ENCODE peak calls at places on chromosomes 2 and 18, in four cellular contexts. W, P, S and L are unnamed samples.
A peak's percentile ranks its signal among the peaks of the same experiment; 100 is the strongest.

GRCh38 chr2:160332318-160332717 is 132.2 kb upstream of the ITGB6 start:
- DNase-seq in W (no peak), P (no peak), S (no peak), L (peak; percentile 46)

GRCh38 chr2:174062934-174063333 is 97.8 kb upstream of the SP3 start:
- DNase-seq in W (no peak), P (no peak), S (no peak), L (no peak)

GRCh38 chr18:6566338-6566911 is 151.7 kb upstream of the L3MBTL4 start:
- DNase-seq in W (no peak), P (no peak), S (no peak), L (no peak)

GRCh38 chr2:99448556-99448955 is 41.3 kb downstream of the REV1 start:
- DNase-seq in W (no peak), P (no peak), S (no peak), L (no peak)

GRCh38 chr2:48693645-48694044 is 61.9 kb downstream of the LHCGR start:
- DNase-seq in W (no peak), P (no peak), S (no peak), L (no peak)

GRCh38 chr18:45493830-45494229 is 121.4 kb upstream of the SLC14A2 start:
- DNase-seq in W (no peak), P (no peak), S (no peak), L (no peak)

GRCh38 chr2:70645733-70646420 is 92.3 kb upstream of the TGFA start:
- DNase-seq in W (peak; percentile 23), P (no peak), S (no peak), L (peak; percentile 17)

GRCh38 chr2:215391531-215391930 is 44.3 kb downstream of the FN1 start:
- DNase-seq in W (no peak), P (no peak), S (no peak), L (no peak)

GRCh38 chr18:25351773-25352628 is at the start of gene ZNF521:
- DNase-seq in W (peak; percentile 72), P (peak; percentile 91), S (peak; percentile 72), L (peak; percentile 88)
- TF ChIP-seq CTCF in W (no peak), P (no peak), S (no peak), L (peak; percentile 36)

GRCh38 chr2:12717191-12717987 is 653 bp downstream of the TRIB2 start:
- DNase-seq in W (peak; percentile 45), P (peak; percentile 80), S (peak; percentile 84), L (peak; percentile 64)
- TF ChIP-seq CTCF in W (peak; percentile 21), P (no peak), S (peak; percentile 27), L (no peak)

GRCh38 chr2:229343661-229344060 is 72.6 kb upstream of the PID1 start:
- DNase-seq in W (no peak), P (no peak), S (no peak), L (no peak)
- TF ChIP-seq CTCF in W (no peak), P (no peak), S (no peak), L (no peak)

DNA sequence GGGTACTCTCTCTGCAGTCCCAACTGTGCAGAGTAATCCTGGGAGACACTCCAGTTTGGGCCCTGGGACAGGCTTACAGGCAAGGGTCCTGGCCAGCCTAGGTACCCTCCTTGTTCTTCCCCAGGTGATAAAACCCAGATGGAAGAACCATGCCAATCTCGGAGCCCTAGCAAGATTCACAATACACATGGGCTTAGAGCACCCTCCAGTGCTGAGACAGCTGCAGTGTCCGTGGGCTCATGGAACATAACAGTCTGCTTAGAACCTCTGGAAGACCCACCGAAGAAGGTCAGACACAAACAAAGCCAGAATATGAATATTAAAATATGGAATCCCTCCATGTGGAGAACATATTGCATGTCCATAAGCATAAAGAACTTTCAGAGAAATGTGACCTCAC is 568.1 kb downstream of the KCNJ3 start:
- DNase-seq in W (no peak), P (no peak), S (no peak), L (no peak)
- TF ChIP-seq CTCF in W (no peak), P (no peak), S (no peak), L (no peak)

GRCh38 chr2:238875161-238875530 is 27.3 kb downstream of the TWIST2 start:
- DNase-seq in W (no peak), P (peak; percentile 68), S (no peak), L (no peak)
- TF ChIP-seq CTCF in W (no peak), P (no peak), S (no peak), L (no peak)

DNA sequence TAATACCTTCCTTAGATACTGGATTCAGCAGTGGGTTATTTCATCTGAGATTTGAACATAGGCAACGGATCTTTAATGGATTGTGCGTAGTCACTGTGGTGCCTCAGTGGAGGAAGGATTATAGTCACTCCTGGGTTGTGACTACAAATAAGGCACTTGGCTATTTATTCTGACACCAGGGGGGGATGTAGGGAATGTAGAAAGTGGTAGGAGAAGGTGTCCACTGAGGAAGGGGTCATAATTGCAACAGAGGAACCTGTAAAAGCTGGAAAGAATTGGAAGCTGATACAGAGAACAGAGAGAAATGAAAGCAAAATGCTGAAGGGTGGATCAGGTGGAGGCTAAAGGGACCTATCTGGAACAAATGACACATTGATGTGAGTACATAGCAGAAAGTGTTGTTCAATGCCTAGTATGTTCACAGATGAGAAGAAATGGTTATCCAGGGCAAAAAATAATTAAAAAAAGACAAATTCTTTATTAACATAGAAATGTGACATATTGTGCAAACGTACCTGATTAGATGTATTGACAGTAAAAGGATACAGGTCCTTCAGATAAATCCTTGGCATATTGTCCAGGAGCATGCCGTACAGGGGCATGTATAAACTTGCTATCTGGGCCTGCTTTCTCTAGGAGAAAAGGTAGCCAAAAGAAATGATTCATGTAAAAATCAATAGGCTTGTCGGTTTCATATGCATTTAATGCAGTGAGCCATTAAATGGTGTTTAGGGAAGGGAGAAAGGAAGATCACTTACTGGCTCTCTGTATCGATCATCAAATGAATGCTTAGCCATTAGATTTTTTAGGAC is 91.2 kb upstream of the CCDC195 start:
- DNase-seq in W (no peak), P (no peak), S (no peak), L (no peak)
- TF ChIP-seq CTCF in W (no peak), P (peak; percentile 7), S (no peak), L (no peak)

GRCh38 chr2:11821705-11822104 is 75.3 kb downstream of the LPIN1 start:
- DNase-seq in W (no peak), P (no peak), S (no peak), L (no peak)

GRCh38 chr2:11827547-11827946 is 81.1 kb downstream of the LPIN1 start:
- DNase-seq in W (no peak), P (no peak), S (no peak), L (no peak)

GRCh38 chr2:11824901-11825592 is 78.6 kb downstream of the LPIN1 start:
- DNase-seq in W (no peak), P (no peak), S (no peak), L (no peak)

GRCh38 chr2:11819235-11819729 is 72.8 kb downstream of the LPIN1 start:
- DNase-seq in W (no peak), P (no peak), S (no peak), L (no peak)

DNA sequence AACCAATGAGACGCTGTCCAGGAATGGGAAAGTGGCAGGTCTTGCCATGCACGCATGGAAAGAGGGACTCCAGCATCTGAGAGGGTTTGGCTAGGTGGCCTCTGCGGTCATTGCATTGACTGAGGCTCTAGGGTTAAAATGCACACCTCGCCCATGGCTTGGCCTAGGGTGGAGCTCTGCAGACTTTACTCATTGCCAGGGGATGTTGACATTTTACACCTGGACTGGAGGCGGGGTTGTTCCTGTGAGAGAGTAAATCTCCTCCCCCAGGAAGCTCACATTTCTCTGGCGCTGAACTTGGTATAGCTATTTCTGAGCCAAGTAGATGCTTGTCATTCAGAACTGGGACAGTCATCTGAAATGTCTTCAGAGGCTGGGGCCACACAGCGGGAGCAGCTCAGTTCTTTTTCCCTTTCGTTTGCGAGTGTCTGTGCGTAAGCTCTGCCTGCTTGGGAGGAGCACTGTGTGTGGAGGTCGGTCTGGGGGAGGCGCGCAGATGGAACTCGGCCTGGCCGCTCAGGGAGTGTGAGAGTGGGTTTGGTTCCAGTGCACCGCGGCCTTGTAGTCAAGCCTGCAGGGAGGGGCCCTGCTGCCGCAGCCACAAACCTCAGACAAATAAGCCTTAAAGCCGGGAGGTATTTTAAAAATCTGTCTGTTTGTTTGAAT is 76.4 kb downstream of the LPIN1 start:
- DNase-seq in W (peak; percentile 79), P (no peak), S (no peak), L (no peak)
- TF ChIP-seq CTCF in W (no peak), P (no peak), S (no peak), L (no peak)

DNA sequence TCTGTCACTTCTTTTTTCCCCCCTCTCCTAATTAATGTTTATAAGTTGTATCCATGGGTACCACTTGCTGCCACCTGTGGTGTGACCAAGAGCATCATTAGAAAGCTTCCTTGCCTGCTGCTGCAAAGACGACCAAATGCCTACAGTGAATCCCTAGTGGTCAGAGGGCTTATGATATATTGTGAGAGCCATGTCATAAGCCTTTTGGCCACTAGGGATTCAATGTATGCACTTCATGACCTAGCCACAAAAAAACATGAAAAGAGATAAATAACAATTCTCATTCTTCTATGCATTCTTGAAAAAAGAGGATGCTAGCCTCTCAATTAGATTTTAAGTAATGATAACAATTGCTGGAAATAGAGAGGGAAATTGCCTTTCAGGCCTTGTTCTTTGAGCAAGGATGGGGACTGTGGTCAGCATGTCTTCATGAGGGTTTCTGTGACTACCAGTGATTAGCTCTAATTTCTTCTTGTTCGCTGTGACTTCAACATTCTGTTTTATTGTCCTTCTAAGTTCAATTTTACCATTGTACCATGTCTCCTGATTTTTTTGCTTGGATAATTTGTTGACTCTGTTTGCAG is 435.3 kb downstream of the TGIF1 start:
- DNase-seq in W (no peak), P (no peak), S (no peak), L (no peak)
- TF ChIP-seq CTCF in W (no peak), P (no peak), S (no peak), L (peak; percentile 75)

GRCh38 chr2:19380532-19380931 is 22.1 kb upstream of the OSR1 start:
- DNase-seq in W (no peak), P (no peak), S (no peak), L (no peak)

GRCh38 chr2:19378939-19379338 is 20.5 kb upstream of the OSR1 start:
- DNase-seq in W (no peak), P (no peak), S (no peak), L (no peak)

GRCh38 chr2:19373352-19373751 is 14.9 kb upstream of the OSR1 start:
- DNase-seq in W (no peak), P (no peak), S (no peak), L (no peak)

GRCh38 chr2:19371996-19372582 is 13.7 kb upstream of the OSR1 start:
- DNase-seq in W (no peak), P (no peak), S (no peak), L (no peak)

GRCh38 chr2:19377717-19378116 is 19.3 kb upstream of the OSR1 start:
- DNase-seq in W (no peak), P (no peak), S (no peak), L (no peak)
- TF ChIP-seq CTCF in W (no peak), P (no peak), S (no peak), L (no peak)